ENCODE peak calls at places on chromosomes 2 and 18, in six cellular contexts. B is BJ; Y is spleen; W is breast epithelium; C is CD8-positive, alpha-beta T cell; L is PC-3. F is an unnamed sample.

GRCh38 chr2:36468463-36469266 is 113.1 kb downstream of the CRIM1 start:
- DNase-seq in B (no peak), Y (no peak), W (no peak), C (no peak), L (no peak), F (no peak)

GRCh38 chr2:157160131-157160530 is 97.4 kb upstream of the GALNT5 start:
- DNase-seq in B (no peak), Y (no peak), W (no peak), C (no peak), L (peak; percentile 27), F (no peak)

GRCh38 chr2:45458909-45459563 is 152.0 kb downstream of the SRBD1 start:
- DNase-seq in B (no peak), Y (no peak), W (no peak), C (no peak), L (peak; percentile 86), F (peak; percentile 13)

GRCh38 chr18:75088622-75089211 is 120.2 kb downstream of the PTGR3 start:
- DNase-seq in B (no peak), Y (no peak), W (no peak), C (no peak), L (no peak), F (no peak)

GRCh38 chr2:164657129-164657528 is 35.8 kb upstream of the GRB14 start:
- DNase-seq in B (peak; percentile 41), Y (no peak), W (no peak), C (no peak), L (peak; percentile 61), F (peak; percentile 13)

GRCh38 chr2:217158906-217159305 is 299.0 kb upstream of the TNP1 start:
- DNase-seq in B (no peak), Y (no peak), W (no peak), C (no peak), L (no peak), F (no peak)

GRCh38 chr2:218229851-218230250 is 12.9 kb downstream of the ARPC2 start:
- DNase-seq in B (no peak), Y (no peak), W (no peak), C (no peak), L (peak; percentile 47), F (no peak)

GRCh38 chr2:39948016-39948719 is 169.1 kb upstream of the THUMPD2 start:
- DNase-seq in B (peak; percentile 42), Y (no peak), W (no peak), C (no peak), L (peak; percentile 32), F (no peak)

GRCh38 chr18:52339891-52340371 is at the start of gene DCC:
- DNase-seq in B (no peak), Y (no peak), W (no peak), C (no peak), L (peak; percentile 43), F (peak; percentile 15)

GRCh38 chr2:12032975-12033374 is 286.5 kb downstream of the LPIN1 start:
- DNase-seq in B (no peak), Y (no peak), W (no peak), C (no peak), L (peak; percentile 36), F (no peak)

GRCh38 chr2:33494877-33495641 is 18.6 kb downstream of the RASGRP3 start:
- DNase-seq in B (no peak), Y (no peak), W (no peak), C (no peak), L (peak; percentile 77), F (no peak)

GRCh38 chr2:30736461-30737325 is 70.6 kb downstream of the CAPN13 start:
- DNase-seq in B (no peak), Y (peak; percentile 54), W (no peak), C (no peak), L (no peak), F (no peak)

GRCh38 chr2:174607989-174608865 is 10.6 kb upstream of the WIPF1 start:
- DNase-seq in B (no peak), Y (no peak), W (no peak), C (no peak), L (no peak), F (no peak)

GRCh38 chr2:112646791-112647720 is 1.3 kb downstream of the SLC20A1 start:
- DNase-seq in B (no peak), Y (no peak), W (no peak), C (no peak), L (peak; percentile 36), F (no peak)

GRCh38 chr2:44362207-44363015 is 664 bp downstream of the CAMKMT start:
- DNase-seq in B (no peak), Y (peak; percentile 85), W (no peak), C (peak; percentile 29), L (peak; percentile 52), F (no peak)

GRCh38 chr2:84126084-84126483 is 333.0 kb downstream of the SUCLG1 start:
- DNase-seq in B (no peak), Y (no peak), W (no peak), C (no peak), L (no peak), F (no peak)

GRCh38 chr2:161337247-161337646 is 29.0 kb downstream of the PSMD14 start:
- DNase-seq in B (no peak), Y (no peak), W (no peak), C (no peak), L (no peak), F (no peak)

GRCh38 chr18:53850918-53851317 is 373.6 kb downstream of the MBD2 start:
- DNase-seq in B (no peak), Y (no peak), W (no peak), C (no peak), L (no peak), F (no peak)

GRCh38 chr2:163554864-163555263 is 180.9 kb downstream of the FIGN start:
- DNase-seq in B (no peak), Y (no peak), W (no peak), C (no peak), L (no peak), F (no peak)

GRCh38 chr2:104043864-104044263 is 810.1 kb upstream of the POU3F3 start:
- DNase-seq in B (no peak), Y (no peak), W (no peak), C (no peak), L (no peak), F (no peak)

GRCh38 chr2:18525236-18525635 is 35.2 kb downstream of the RDH14 start:
- DNase-seq in B (no peak), Y (no peak), W (no peak), C (no peak), L (no peak), F (no peak)

GRCh38 chr2:3536682-3537632 is 17.6 kb upstream of the ADI1 start:
- DNase-seq in B (no peak), Y (peak; percentile 85), W (no peak), C (no peak), L (peak; percentile 37), F (no peak)

GRCh38 chr2:67600946-67601345 is 203.8 kb downstream of the ETAA1 start:
- DNase-seq in B (no peak), Y (no peak), W (no peak), C (no peak), L (peak; percentile 68), F (no peak)

GRCh38 chr2:215879977-215880940 is 133.1 kb downstream of the MREG start:
- DNase-seq in B (no peak), Y (no peak), W (no peak), C (no peak), L (peak; percentile 59), F (peak; percentile 48)

GRCh38 chr2:26670171-26670570 is 22.4 kb upstream of the KCNK3 start:
- DNase-seq in B (no peak), Y (peak; percentile 35), W (peak; percentile 37), C (no peak), L (peak; percentile 41), F (no peak)

GRCh38 chr18:2589345-2590060 is 18.1 kb downstream of the NDC80 start:
- DNase-seq in B (no peak), Y (no peak), W (no peak), C (no peak), L (peak; percentile 17), F (no peak)

GRCh38 chr2:234682492-234683228 is 185.8 kb upstream of the ARL4C start:
- DNase-seq in B (no peak), Y (no peak), W (no peak), C (no peak), L (no peak), F (no peak)

GRCh38 chr2:173210270-173211196 is 134.9 kb downstream of the MAP3K20 start:
- DNase-seq in B (peak; percentile 68), Y (no peak), W (peak; percentile 59), C (peak; percentile 16), L (peak; percentile 93), F (peak; percentile 91)

GRCh38 chr2:179595284-179595683 is 266.1 kb downstream of the ZNF385B start:
- DNase-seq in B (no peak), Y (no peak), W (no peak), C (no peak), L (peak; percentile 29), F (no peak)

GRCh38 chr2:205743137-205743536 is 60.8 kb downstream of the NRP2 start:
- DNase-seq in B (no peak), Y (no peak), W (no peak), C (no peak), L (no peak), F (no peak)

GRCh38 chr18:33928226-33928625 is 296.5 kb downstream of the NOL4 start:
- DNase-seq in B (no peak), Y (no peak), W (no peak), C (no peak), L (peak; percentile 1), F (no peak)

GRCh38 chr2:239357954-239358754 is 42.7 kb downstream of the HDAC4 start:
- DNase-seq in B (no peak), Y (no peak), W (no peak), C (no peak), L (no peak), F (no peak)
- H3K4me3 ChIP-seq in B (no peak overlapping the region), Y (no peak overlapping the region), W (no peak overlapping the region), C (no peak overlapping the region), L (no peak overlapping the region), F (no peak overlapping the region)

DNA sequence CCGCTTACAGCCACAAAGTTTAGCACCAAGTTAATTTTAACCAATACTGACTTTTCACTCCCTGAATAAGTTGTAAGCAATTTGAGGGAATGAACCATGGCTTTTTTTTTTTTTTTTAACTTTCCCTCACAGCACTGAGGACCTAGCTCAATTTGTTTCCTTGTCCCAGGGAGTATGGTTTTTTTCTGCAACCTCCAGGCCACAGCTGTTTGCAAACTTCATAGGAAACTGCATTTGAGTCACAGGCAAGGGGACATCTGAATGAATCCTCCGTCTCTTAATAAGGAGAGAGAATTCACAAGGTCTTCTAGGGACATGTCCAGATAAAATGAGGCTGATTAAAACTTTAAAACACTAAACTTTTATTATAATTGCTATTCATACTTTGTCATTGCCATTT is 181.5 kb downstream of the GFPT1 start:
- DNase-seq in B (no peak), Y (no peak), W (no peak), C (no peak), L (no peak), F (no peak)
- H3K4me3 ChIP-seq in B (no peak overlapping the region), Y (no peak overlapping the region), W (no peak overlapping the region), C (no peak overlapping the region), L (no peak overlapping the region), F (no peak overlapping the region)

DNA sequence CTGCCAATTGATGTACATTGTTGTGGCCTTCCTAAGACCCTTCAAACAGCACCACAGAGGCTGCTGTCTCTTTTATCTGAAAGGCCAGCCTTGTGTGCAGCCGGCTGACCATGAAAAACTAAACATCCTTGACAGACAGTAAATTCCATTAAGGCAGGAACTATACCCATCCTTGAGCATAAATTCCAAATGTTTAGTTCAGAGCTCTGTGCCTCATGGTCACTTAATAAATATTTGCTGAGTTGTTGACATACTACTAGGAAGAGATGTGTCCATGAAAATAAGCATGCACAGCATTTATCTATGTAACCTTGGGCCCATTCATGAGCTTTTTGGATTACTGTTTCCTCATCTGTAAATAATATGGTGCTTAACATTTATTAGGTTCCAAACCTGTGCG is 424.8 kb downstream of the HRH4 start:
- DNase-seq in B (no peak), Y (no peak), W (no peak), C (no peak), L (no peak), F (no peak)
- H3K4me3 ChIP-seq in B (no peak overlapping the region), Y (no peak overlapping the region), W (no peak overlapping the region), C (no peak overlapping the region), L (no peak overlapping the region), F (no peak overlapping the region)

GRCh38 chr2:88613921-88614320 is 13.3 kb downstream of the EIF2AK3 start:
- DNase-seq in B (no peak), Y (no peak), W (no peak), C (no peak), L (no peak), F (no peak)
- H3K4me3 ChIP-seq in B (no peak overlapping the region), Y (no peak overlapping the region), W (no peak overlapping the region), C (no peak overlapping the region), L (no peak overlapping the region), F (no peak overlapping the region)

F was measured in AG04450.